ENCODE peak calls at places on chromosome 19, in eight cellular contexts. L is activated gamma-delta T cell; I is WTC11; X is stimulated activated CD4-positive, alpha-beta T cell treated with anti-CD3 and anti-CD28 coated beads, TNF-alpha, amount 100 ng/mL, for 24 hours; J is PC-9; K is RPMI7951; G is AG09309; R is hepatic stellate cell. D is an unnamed sample.

GRCh38 chr19:29583196-29584006 is 22.7 kb upstream of the POP4 start:
- DNase-seq in L (no peak), I (no peak), X (no peak), J (no peak), K (peak; percentile 73), G (no peak), R (peak; percentile 25), D (peak; percentile 54)

GRCh38 chr19:9309974-9310446 is 372 bp upstream of the ZNF699 start:
- DNase-seq in L (peak; percentile 42), I (peak; percentile 91), X (peak; percentile 84), J (no peak), K (peak; percentile 89), G (peak; percentile 62), R (peak; percentile 84), D (peak; percentile 91)

GRCh38 chr19:1069009-1069779 is 2.2 kb downstream of the ARHGAP45 start:
- DNase-seq in L (no peak), I (no peak), X (peak; percentile 61), J (no peak), K (no peak), G (no peak), R (no peak), D (no peak)

GRCh38 chr19:55683449-55684261 is 8.6 kb downstream of the EPN1 start:
- DNase-seq in L (no peak), I (no peak), X (no peak), J (no peak), K (no peak), G (no peak), R (no peak), D (no peak)

GRCh38 chr19:40933025-40933424 is 51.0 kb upstream of the CYP2A7 start:
- DNase-seq in L (no peak), I (peak; percentile 58), X (no peak), J (peak; percentile 53), K (peak; percentile 34), G (no peak), R (no peak), D (no peak)

GRCh38 chr19:18156841-18157464 is 4.0 kb downstream of the PIK3R2 start:
- DNase-seq in L (no peak), I (no peak), X (no peak), J (no peak), K (peak; percentile 88), G (peak; percentile 5), R (peak; percentile 92), D (peak; percentile 81)

GRCh38 chr19:48090281-48090802 is 20.3 kb downstream of the PLA2G4C start:
- DNase-seq in L (no peak), I (no peak), X (no peak), J (no peak), K (peak; percentile 35), G (peak; percentile 65), R (no peak), D (no peak)

GRCh38 chr19:33134571-33135041 is 2.7 kb downstream of the WDR88 start:
- DNase-seq in L (no peak), I (peak; percentile 65), X (peak; percentile 72), J (no peak), K (no peak), G (no peak), R (no peak), D (no peak)

GRCh38 chr19:36916991-36917390 is 859 bp downstream of the ZNF568 start:
- DNase-seq in L (no peak), I (no peak), X (no peak), J (no peak), K (peak; percentile 40), G (no peak), R (peak; percentile 27), D (peak; percentile 59)

GRCh38 chr19:6250909-6251308 is 28.9 kb downstream of the MLLT1 start:
- DNase-seq in L (no peak), I (no peak), X (no peak), J (no peak), K (no peak), G (no peak), R (no peak), D (no peak)

GRCh38 chr19:13795595-13796300 is 505 bp downstream of the ZSWIM4 start:
- DNase-seq in L (no peak), I (peak; percentile 46), X (no peak), J (peak; percentile 65), K (peak; percentile 30), G (no peak), R (no peak), D (peak; percentile 33)

GRCh38 chr19:532578-533484 is 1.3 kb downstream of the CDC34 start:
- DNase-seq in L (no peak), I (peak; percentile 63), X (no peak), J (no peak), K (peak; percentile 64), G (peak; percentile 18), R (peak; percentile 83), D (peak; percentile 70)

GRCh38 chr19:3233831-3234230 is 9.4 kb downstream of the CELF5 start:
- DNase-seq in L (no peak), I (no peak), X (no peak), J (no peak), K (no peak), G (no peak), R (no peak), D (no peak)

GRCh38 chr19:54725321-54725720 is 1.1 kb downstream of the KIR3DL3 start:
- DNase-seq in L (no peak), I (no peak), X (no peak), J (no peak), K (no peak), G (no peak), R (no peak), D (no peak)

GRCh38 chr19:2578391-2578826 is 102.5 kb downstream of the GADD45B start:
- DNase-seq in L (no peak), I (peak; percentile 50), X (no peak), J (peak; percentile 68), K (peak; percentile 67), G (no peak), R (peak; percentile 77), D (peak; percentile 76)

GRCh38 chr19:5125797-5126497 is 157.0 kb downstream of the KDM4B start:
- DNase-seq in L (no peak), I (peak; percentile 47), X (no peak), J (no peak), K (no peak), G (no peak), R (peak; percentile 62), D (no peak)

GRCh38 chr19:31347828-31348314 is 1.4 kb downstream of the TSHZ3 start:
- DNase-seq in L (no peak), I (no peak), X (no peak), J (no peak), K (peak; percentile 38), G (no peak), R (no peak), D (no peak)

GRCh38 chr19:15525291-15525690 is 17.0 kb downstream of the CYP4F22 start:
- DNase-seq in L (no peak), I (no peak), X (no peak), J (no peak), K (no peak), G (no peak), R (no peak), D (no peak)

GRCh38 chr19:7899751-7900352 is 3.8 kb upstream of the MAP2K7 start:
- DNase-seq in L (no peak), I (no peak), X (no peak), J (no peak), K (no peak), G (no peak), R (no peak), D (no peak)

GRCh38 chr19:30202060-30202600 is 170.1 kb upstream of the ZNF536 start:
- DNase-seq in L (no peak), I (no peak), X (no peak), J (no peak), K (no peak), G (no peak), R (no peak), D (peak; percentile 5)

GRCh38 chr19:45630463-45630862 is 8.7 kb downstream of the EML2 start:
- DNase-seq in L (no peak), I (no peak), X (no peak), J (peak; percentile 99), K (peak; percentile 91), G (peak; percentile 87), R (peak; percentile 88), D (peak; percentile 83)

GRCh38 chr19:38409631-38410133 is 6.8 kb downstream of the FAM98C start:
- DNase-seq in L (no peak), I (no peak), X (no peak), J (no peak), K (peak; percentile 40), G (no peak), R (peak; percentile 50), D (peak; percentile 52)

GRCh38 chr19:15320118-15320517 is 12.2 kb downstream of the BRD4 start:
- DNase-seq in L (no peak), I (no peak), X (no peak), J (no peak), K (no peak), G (peak; percentile 67), R (no peak), D (peak; percentile 73)

GRCh38 chr19:46608581-46609345 is 7.6 kb downstream of the CALM3 start:
- DNase-seq in L (no peak), I (peak; percentile 4), X (no peak), J (no peak), K (no peak), G (no peak), R (peak; percentile 4), D (no peak)